ENCODE peak calls at places on chromosomes 16 and 17, in six cellular contexts. S is dorsolateral prefrontal cortex, B is Caco-2, E is lower leg skin, R is A673, X is AG10803. W is an unnamed sample.
A peak's percentile ranks its signal among the peaks of the same experiment; 100 is the strongest.

GRCh38 chr17:4858880-4859260 is 25.7 kb downstream of the MINK1 start:
- DNase-seq in E (peak; percentile 68), S (peak; percentile 66), X (peak; percentile 35), R (no peak), B (no peak), W (no peak)

GRCh38 chr16:89581861-89582563 is 6.5 kb downstream of the CPNE7 start:
- DNase-seq in E (no peak), R (no peak), X (peak; percentile 59), S (no peak), B (no peak), W (no peak)

GRCh38 chr16:50010212-50010611 is 14.8 kb upstream of the CNEP1R1 start:
- DNase-seq in S (no peak), E (no peak), B (no peak), X (no peak), R (no peak), W (no peak)

GRCh38 chr17:64778367-64779290 is 116.5 kb upstream of the SMURF2 start:
- DNase-seq in S (no peak), E (no peak), X (no peak), R (peak; percentile 55), B (no peak), W (peak; percentile 58)

GRCh38 chr17:9024497-9024896 is 3.2 kb downstream of the NTN1 start:
- DNase-seq in X (no peak), E (no peak), B (no peak), R (no peak), S (no peak), W (peak; percentile 28)

GRCh38 chr17:31492880-31493655 is 101.6 kb downstream of the RAB11FIP4 start:
- DNase-seq in E (no peak), R (no peak), S (no peak), X (no peak), B (no peak), W (peak; percentile 76)

GRCh38 chr17:65236321-65236720 is 99.2 kb downstream of the RGS9 start:
- DNase-seq in B (no peak), R (no peak), X (no peak), S (no peak), E (no peak), W (no peak)

GRCh38 chr17:75625813-75626486 is 7.3 kb upstream of the SMIM5 start:
- DNase-seq in R (peak; percentile 44), E (no peak), S (peak; percentile 60), X (no peak), B (no peak), W (peak; percentile 78)

GRCh38 chr16:68078726-68079615 is 6.2 kb upstream of the NFATC3 start:
- DNase-seq in R (no peak), B (no peak), E (no peak), S (no peak), X (no peak), W (no peak)

GRCh38 chr17:15513859-15514446 is 46.5 kb upstream of the CDRT4 start:
- DNase-seq in E (no peak), B (no peak), S (no peak), R (no peak), X (no peak), W (no peak)

GRCh38 chr16:67652578-67653130 is 7.4 kb downstream of the ACD start:
- DNase-seq in R (peak; percentile 78), S (no peak), E (no peak), B (peak; percentile 53), X (no peak), W (no peak)

GRCh38 chr17:2090804-2091534 is 36.1 kb downstream of the HIC1 start:
- DNase-seq in R (peak; percentile 82), B (no peak), X (peak; percentile 96), E (peak; percentile 68), S (no peak), W (no peak)

GRCh38 chr16:20614201-20615141 is 38.3 kb upstream of the ACSM2B start:
- DNase-seq in B (no peak), R (no peak), X (no peak), E (no peak), S (no peak), W (no peak)

GRCh38 chr16:77424841-77425604 is 9.8 kb downstream of the ADAMTS18 start:
- DNase-seq in R (no peak), S (no peak), X (no peak), B (no peak), E (no peak), W (no peak)

GRCh38 chr17:79905832-79906231 is 66.6 kb upstream of the CBX4 start:
- DNase-seq in S (no peak), R (peak; percentile 44), X (no peak), E (no peak), B (peak; percentile 86), W (no peak)

DNA sequence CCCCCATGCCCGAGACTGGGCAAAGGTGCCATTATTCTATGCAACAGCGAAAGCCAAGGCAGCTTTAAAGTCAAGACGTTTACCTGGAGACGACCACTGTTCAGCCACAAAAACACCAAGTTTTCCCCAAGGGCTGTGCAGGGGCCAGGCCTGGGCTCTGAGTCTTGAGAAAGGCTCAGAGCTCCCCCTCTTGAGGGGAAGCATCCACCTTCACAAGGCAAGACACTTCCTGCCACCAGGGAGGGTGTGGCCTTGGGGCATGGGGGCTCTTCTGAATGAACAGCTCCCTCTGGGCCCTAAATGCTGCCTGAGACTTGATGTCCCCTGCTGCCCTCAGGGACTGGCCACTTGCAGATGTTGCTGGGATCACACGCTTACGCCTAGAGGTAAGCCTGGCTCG is 26.5 kb downstream of the PDIA2 start:
- DNase-seq in X (no peak), E (no peak), B (no peak), S (no peak), R (no peak), W (no peak)
- TF ChIP-seq CTCF in X (no peak), E (no peak), B (no peak), S (no peak), R (no peak), W (peak; percentile 18)

GRCh38 chr16:74064120-74064735 is 232.4 kb upstream of the PSMD7 start:
- DNase-seq in E (no peak), R (peak; percentile 39), B (no peak), X (no peak), S (no peak), W (no peak)
- TF ChIP-seq CTCF in E (no peak), R (peak; percentile 28), B (no peak), X (no peak), S (no peak), W (peak; percentile 25)

GRCh38 chr16:69535123-69536050 is 30.4 kb upstream of the NFAT5 start:
- DNase-seq in B (no peak), E (no peak), R (no peak), S (no peak), X (peak; percentile 66), W (no peak)

GRCh38 chr16:69531988-69532387 is 33.8 kb upstream of the NFAT5 start:
- DNase-seq in R (no peak), E (no peak), B (no peak), S (no peak), X (no peak), W (no peak)

GRCh38 chr16:69534720-69535119 is 31.0 kb upstream of the NFAT5 start:
- DNase-seq in E (no peak), R (no peak), S (no peak), B (no peak), X (no peak), W (no peak)

GRCh38 chr16:69537706-69538080 is 28.1 kb upstream of the NFAT5 start:
- DNase-seq in X (no peak), R (peak; percentile 91), B (no peak), E (no peak), S (no peak), W (no peak)

GRCh38 chr16:69532761-69533459 is 32.9 kb upstream of the NFAT5 start:
- DNase-seq in B (no peak), R (no peak), X (peak; percentile 24), S (no peak), E (no peak), W (no peak)
- TF ChIP-seq CTCF in B (peak; percentile 2), R (no peak), X (peak; percentile 1), S (no peak), E (no peak), W (no peak)

DNA sequence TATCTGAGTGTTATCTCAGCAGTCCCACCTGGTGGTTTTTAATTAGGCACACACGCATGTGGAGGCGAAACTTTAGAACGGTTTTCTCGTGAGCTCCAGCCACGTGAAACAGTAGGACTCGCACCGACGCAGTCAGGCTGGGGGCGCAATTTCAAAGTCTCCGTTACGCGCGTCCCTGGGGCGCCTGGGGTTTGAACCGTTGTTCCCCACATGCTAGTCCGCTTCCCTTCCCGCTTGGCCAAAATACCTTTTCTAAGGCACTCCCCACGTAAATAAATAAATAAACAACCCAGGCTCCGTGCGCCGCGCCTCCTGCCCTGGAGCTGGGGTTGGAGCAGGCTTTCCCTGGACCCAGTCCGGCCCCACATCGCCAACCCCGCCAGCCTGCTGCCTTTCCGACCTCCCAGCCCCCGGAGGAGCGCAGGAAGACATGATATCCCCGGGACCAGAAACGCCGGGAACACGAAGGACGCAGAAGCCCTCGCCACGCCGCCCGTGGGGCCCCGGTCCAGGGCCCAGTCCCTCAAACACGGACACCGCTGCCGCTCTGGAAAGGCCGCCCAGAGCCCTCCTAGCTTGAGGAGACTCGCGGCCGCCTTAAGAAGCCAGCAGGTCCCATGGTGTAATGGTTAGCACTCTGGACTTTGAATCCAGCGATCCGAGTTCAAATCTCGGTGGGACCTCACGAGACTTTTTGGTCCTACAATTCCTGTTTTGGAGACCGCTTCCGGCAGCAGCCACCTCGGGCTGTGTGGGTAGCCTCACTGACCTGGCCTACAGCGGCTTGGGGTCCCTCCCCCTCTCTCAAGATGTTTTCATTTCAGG is 18.2 kb downstream of the GNGT2 start:
- DNase-seq in B (peak; percentile 92), X (peak; percentile 82), R (peak; percentile 94), S (peak; percentile 92), E (peak; percentile 95), W (peak; percentile 63)
- TF ChIP-seq CTCF in B (peak; percentile 69), X (peak; percentile 46), R (peak; percentile 60), S (peak; percentile 35), E (no peak), W (peak; percentile 51)

GRCh38 chr17:7586673-7587419 is 3.0 kb downstream of the SOX15 start:
- DNase-seq in X (no peak), B (peak; percentile 42), E (no peak), S (no peak), R (peak; percentile 69), W (no peak)
- TF ChIP-seq CTCF in X (peak; percentile 11), B (no peak), E (no peak), S (no peak), R (peak; percentile 55), W (peak; percentile 7)

GRCh38 chr16:2388875-2389433 is 40.3 kb upstream of the CCNF start:
- DNase-seq in R (no peak), B (no peak), X (peak; percentile 39), E (no peak), S (no peak), W (no peak)

GRCh38 chr16:2385441-2385840 is 43.8 kb upstream of the CCNF start:
- DNase-seq in S (no peak), R (no peak), X (no peak), B (no peak), E (no peak), W (no peak)

GRCh38 chr16:2388139-2388874 is 40.9 kb upstream of the CCNF start:
- DNase-seq in E (no peak), B (no peak), X (no peak), S (no peak), R (no peak), W (no peak)

GRCh38 chr16:2386990-2387389 is 42.3 kb upstream of the CCNF start:
- DNase-seq in E (no peak), R (no peak), S (no peak), B (no peak), X (no peak), W (no peak)
- TF ChIP-seq CTCF in E (no peak), R (no peak), S (no peak), B (peak; percentile 3), X (no peak), W (no peak)

GRCh38 chr16:57723170-57723569 is 12.4 kb upstream of the KATNB1 start:
- DNase-seq in S (no peak), B (peak; percentile 41), X (no peak), R (no peak), E (no peak), W (no peak)
- TF ChIP-seq CTCF in S (no peak), B (no peak), X (peak; percentile 2), R (no peak), E (no peak), W (no peak)